ENCODE peak calls at places on chromosome 3, in ten cellular contexts. One of them, this sample, is unnamed.

GRCh38 chr3:43013743-43014155 is 34.6 kb downstream of the GASK1A start:
- DNase-seq in kidney: no peak
- DNase-seq in endothelial cell: no peak
- DNase-seq in activated T-helper 1 cell treated with Interleukin-2 at 50 U/mL for 16 hours: no peak
- DNase-seq in head of caudate nucleus: no peak
- DNase-seq in SIG-M5: no peak
- DNase-seq in EH: no peak
- DNase-seq in SW480: no peak
- DNase-seq in transverse colon: no peak
- DNase-seq in aorta: no peak
- DNase-seq in this sample: no peak

GRCh38 chr3:16182183-16182582 is 7.7 kb downstream of the GALNT15 start:
- DNase-seq in head of caudate nucleus: no peak
- DNase-seq in endothelial cell: no peak
- DNase-seq in EH: peak; percentile 60
- DNase-seq in SIG-M5: no peak
- DNase-seq in transverse colon: no peak
- DNase-seq in kidney: no peak
- DNase-seq in SW480: no peak
- DNase-seq in activated T-helper 1 cell treated with Interleukin-2 at 50 U/mL for 16 hours: no peak
- DNase-seq in aorta: no peak
- DNase-seq in this sample: no peak

GRCh38 chr3:109927161-109927560 is 589.8 kb upstream of the DPPA4 start:
- DNase-seq in head of caudate nucleus: no peak
- DNase-seq in aorta: no peak
- DNase-seq in SIG-M5: no peak
- DNase-seq in endothelial cell: no peak
- DNase-seq in SW480: peak; percentile 38
- DNase-seq in kidney: no peak
- DNase-seq in activated T-helper 1 cell treated with Interleukin-2 at 50 U/mL for 16 hours: no peak
- DNase-seq in EH: peak; percentile 98
- DNase-seq in transverse colon: no peak
- DNase-seq in this sample: no peak

GRCh38 chr3:8650583-8651416 is 6.2 kb upstream of the SSUH2 start:
- DNase-seq in EH: peak; percentile 47
- DNase-seq in kidney: no peak
- DNase-seq in head of caudate nucleus: no peak
- DNase-seq in SW480: no peak
- DNase-seq in aorta: no peak
- DNase-seq in endothelial cell: no peak
- DNase-seq in activated T-helper 1 cell treated with Interleukin-2 at 50 U/mL for 16 hours: no peak
- DNase-seq in SIG-M5: no peak
- DNase-seq in transverse colon: no peak
- DNase-seq in this sample: no peak

GRCh38 chr3:160810360-160810759 is 54.3 kb downstream of the PPM1L start:
- DNase-seq in kidney: no peak
- DNase-seq in SIG-M5: no peak
- DNase-seq in head of caudate nucleus: no peak
- DNase-seq in SW480: no peak
- DNase-seq in transverse colon: no peak
- DNase-seq in activated T-helper 1 cell treated with Interleukin-2 at 50 U/mL for 16 hours: no peak
- DNase-seq in aorta: no peak
- DNase-seq in endothelial cell: no peak
- DNase-seq in EH: peak; percentile 13
- DNase-seq in this sample: no peak

GRCh38 chr3:72663429-72663828 is 184.8 kb downstream of the SHQ1 start:
- DNase-seq in activated T-helper 1 cell treated with Interleukin-2 at 50 U/mL for 16 hours: no peak
- DNase-seq in head of caudate nucleus: no peak
- DNase-seq in kidney: no peak
- DNase-seq in endothelial cell: no peak
- DNase-seq in SIG-M5: no peak
- DNase-seq in SW480: no peak
- DNase-seq in aorta: no peak
- DNase-seq in EH: no peak
- DNase-seq in transverse colon: no peak
- DNase-seq in this sample: no peak

GRCh38 chr3:123807820-123808219 is 76.3 kb downstream of the MYLK start:
- DNase-seq in EH: no peak
- DNase-seq in kidney: no peak
- DNase-seq in activated T-helper 1 cell treated with Interleukin-2 at 50 U/mL for 16 hours: no peak
- DNase-seq in endothelial cell: no peak
- DNase-seq in SIG-M5: no peak
- DNase-seq in head of caudate nucleus: no peak
- DNase-seq in aorta: no peak
- DNase-seq in SW480: no peak
- DNase-seq in transverse colon: peak; percentile 64
- DNase-seq in this sample: no peak

GRCh38 chr3:95797081-95797480 is 1017.3 kb upstream of the EPHA6 start:
- DNase-seq in aorta: no peak
- DNase-seq in SIG-M5: no peak
- DNase-seq in head of caudate nucleus: no peak
- DNase-seq in activated T-helper 1 cell treated with Interleukin-2 at 50 U/mL for 16 hours: no peak
- DNase-seq in EH: no peak
- DNase-seq in endothelial cell: no peak
- DNase-seq in SW480: no peak
- DNase-seq in transverse colon: no peak
- DNase-seq in kidney: no peak
- DNase-seq in this sample: no peak

GRCh38 chr3:134367869-134368750 is 6.1 kb downstream of the AMOTL2 start:
- DNase-seq in transverse colon: no peak
- DNase-seq in endothelial cell: no peak
- DNase-seq in SW480: no peak
- DNase-seq in EH: peak; percentile 48
- DNase-seq in head of caudate nucleus: no peak
- DNase-seq in SIG-M5: no peak
- DNase-seq in aorta: peak; percentile 41
- DNase-seq in activated T-helper 1 cell treated with Interleukin-2 at 50 U/mL for 16 hours: no peak
- DNase-seq in kidney: peak; percentile 35
- DNase-seq in this sample: no peak

GRCh38 chr3:82790307-82791097 is 1029.1 kb upstream of the GBE1 start:
- DNase-seq in transverse colon: no peak
- DNase-seq in SIG-M5: no peak
- DNase-seq in head of caudate nucleus: no peak
- DNase-seq in activated T-helper 1 cell treated with Interleukin-2 at 50 U/mL for 16 hours: no peak
- DNase-seq in aorta: peak; percentile 69
- DNase-seq in endothelial cell: no peak
- DNase-seq in SW480: no peak
- DNase-seq in kidney: peak; percentile 26
- DNase-seq in EH: no peak
- DNase-seq in this sample: no peak

GRCh38 chr3:126956866-126957650 is 25.9 kb upstream of the PLXNA1 start:
- DNase-seq in endothelial cell: no peak
- DNase-seq in kidney: peak; percentile 73
- DNase-seq in SIG-M5: no peak
- DNase-seq in SW480: no peak
- DNase-seq in activated T-helper 1 cell treated with Interleukin-2 at 50 U/mL for 16 hours: no peak
- DNase-seq in transverse colon: no peak
- DNase-seq in aorta: peak; percentile 73
- DNase-seq in head of caudate nucleus: no peak
- DNase-seq in EH: no peak
- DNase-seq in this sample: no peak

GRCh38 chr3:14016900-14017475 is 107.7 kb downstream of the CHCHD4 start:
- DNase-seq in EH: no peak
- DNase-seq in activated T-helper 1 cell treated with Interleukin-2 at 50 U/mL for 16 hours: no peak
- DNase-seq in head of caudate nucleus: no peak
- DNase-seq in SIG-M5: no peak
- DNase-seq in endothelial cell: no peak
- DNase-seq in transverse colon: peak; percentile 23
- DNase-seq in aorta: no peak
- DNase-seq in kidney: no peak
- DNase-seq in SW480: peak; percentile 99
- DNase-seq in this sample: no peak

GRCh38 chr3:121894191-121894990 is at the start of gene SLC15A2:
- DNase-seq in transverse colon: no peak
- DNase-seq in kidney: no peak
- DNase-seq in SW480: no peak
- DNase-seq in endothelial cell: no peak
- DNase-seq in activated T-helper 1 cell treated with Interleukin-2 at 50 U/mL for 16 hours: no peak
- DNase-seq in EH: no peak
- DNase-seq in head of caudate nucleus: no peak
- DNase-seq in SIG-M5: no peak
- DNase-seq in aorta: no peak
- DNase-seq in this sample: no peak

GRCh38 chr3:189975376-189975990 is 145.2 kb downstream of the P3H2 start:
- DNase-seq in aorta: no peak
- DNase-seq in SIG-M5: no peak
- DNase-seq in transverse colon: no peak
- DNase-seq in head of caudate nucleus: no peak
- DNase-seq in SW480: no peak
- DNase-seq in EH: peak; percentile 39
- DNase-seq in endothelial cell: no peak
- DNase-seq in kidney: no peak
- DNase-seq in activated T-helper 1 cell treated with Interleukin-2 at 50 U/mL for 16 hours: no peak
- DNase-seq in this sample: no peak

GRCh38 chr3:151085227-151085888 is at the start of gene MED12L:
- DNase-seq in head of caudate nucleus: peak; percentile 42
- DNase-seq in SW480: peak; percentile 79
- DNase-seq in EH: peak; percentile 68
- DNase-seq in aorta: peak; percentile 91
- DNase-seq in transverse colon: peak; percentile 71
- DNase-seq in activated T-helper 1 cell treated with Interleukin-2 at 50 U/mL for 16 hours: no peak
- DNase-seq in endothelial cell: peak; percentile 83
- DNase-seq in kidney: peak; percentile 84
- DNase-seq in SIG-M5: no peak
- DNase-seq in this sample: peak; percentile 40

GRCh38 chr3:14628406-14628805 is 23.2 kb upstream of the CCDC174 start:
- DNase-seq in EH: no peak
- DNase-seq in aorta: no peak
- DNase-seq in activated T-helper 1 cell treated with Interleukin-2 at 50 U/mL for 16 hours: no peak
- DNase-seq in head of caudate nucleus: no peak
- DNase-seq in endothelial cell: no peak
- DNase-seq in kidney: no peak
- DNase-seq in SIG-M5: no peak
- DNase-seq in transverse colon: no peak
- DNase-seq in SW480: no peak
- DNase-seq in this sample: no peak

GRCh38 chr3:183845608-183846288 is 20.4 kb upstream of the MAP6D1 start:
- DNase-seq in SW480: no peak
- DNase-seq in kidney: no peak
- DNase-seq in transverse colon: no peak
- DNase-seq in endothelial cell: no peak
- DNase-seq in activated T-helper 1 cell treated with Interleukin-2 at 50 U/mL for 16 hours: no peak
- DNase-seq in EH: peak; percentile 67
- DNase-seq in head of caudate nucleus: no peak
- DNase-seq in SIG-M5: no peak
- DNase-seq in aorta: no peak
- DNase-seq in this sample: no peak

GRCh38 chr3:28081533-28081947 is 159.9 kb upstream of the CMC1 start:
- DNase-seq in aorta: no peak
- DNase-seq in activated T-helper 1 cell treated with Interleukin-2 at 50 U/mL for 16 hours: no peak
- DNase-seq in SIG-M5: no peak
- DNase-seq in endothelial cell: no peak
- DNase-seq in head of caudate nucleus: no peak
- DNase-seq in SW480: no peak
- DNase-seq in kidney: no peak
- DNase-seq in EH: no peak
- DNase-seq in transverse colon: no peak
- DNase-seq in this sample: no peak

GRCh38 chr3:149473991-149474819 is at the start of gene TM4SF4:
- DNase-seq in head of caudate nucleus: no peak
- DNase-seq in activated T-helper 1 cell treated with Interleukin-2 at 50 U/mL for 16 hours: no peak
- DNase-seq in SW480: no peak
- DNase-seq in endothelial cell: no peak
- DNase-seq in EH: no peak
- DNase-seq in transverse colon: no peak
- DNase-seq in SIG-M5: no peak
- DNase-seq in aorta: no peak
- DNase-seq in kidney: no peak
- DNase-seq in this sample: no peak

This sample was measured in uterus.